ENCODE peak calls at places on chromosome 4, in four cellular contexts. J is GM12878, E is WTC11, B is K562. M is an unnamed sample.

GRCh38 chr4:58061967-58062366 is 951.8 kb upstream of the IGFBP7 start:
- DNase-seq in J (no peak), E (no peak), B (no peak), M (no peak)

GRCh38 chr4:9944431-9945425 is 76.6 kb downstream of the SLC2A9 start:
- DNase-seq in J (no peak), E (no peak), B (no peak), M (no peak)

GRCh38 chr4:132114885-132115284 is 1034.2 kb upstream of the PCDH10 start:
- DNase-seq in J (no peak), E (no peak), B (no peak), M (no peak)

GRCh38 chr4:47510506-47511143 is 25.6 kb downstream of the ATP10D start:
- DNase-seq in J (peak), E (no peak), B (no peak), M (no peak)

GRCh38 chr4:108060686-108061321 is 71.1 kb downstream of the HADH start:
- DNase-seq in J (no peak), E (no peak), B (no peak), M (no peak)

GRCh38 chr4:169225812-169226211 is 44.9 kb downstream of the SH3RF1 start:
- DNase-seq in J (no peak), E (no peak), B (no peak), M (no peak)

GRCh38 chr4:185209031-185209851 is at the start of gene SNX25:
- DNase-seq in J (no peak), E (peak), B (peak), M (peak)

GRCh38 chr4:25118096-25118495 is 42.2 kb downstream of the SEPSECS start:
- DNase-seq in J (no peak), E (no peak), B (no peak), M (no peak)

GRCh38 chr4:115119804-115120352 is 6.5 kb upstream of the NDST4 start:
- DNase-seq in J (no peak), E (no peak), B (no peak), M (no peak)

GRCh38 chr4:24370421-24370820 is 213.9 kb downstream of the DHX15 start:
- DNase-seq in J (no peak), E (no peak), B (no peak), M (no peak)

GRCh38 chr4:84644087-84644486 is 61.2 kb downstream of the CDS1 start:
- DNase-seq in J (no peak), E (no peak), B (no peak), M (no peak)

GRCh38 chr4:1812720-1813119 is 19.6 kb downstream of the FGFR3 start:
- DNase-seq in J (no peak), E (no peak), B (no peak), M (no peak)

GRCh38 chr4:73208376-73208775 is 50.2 kb downstream of the ANKRD17 start:
- DNase-seq in J (no peak), E (no peak), B (no peak), M (no peak)

GRCh38 chr4:122917731-122918130 is 4.7 kb downstream of the NUDT6 start:
- DNase-seq in J (no peak), E (no peak), B (no peak), M (no peak)

GRCh38 chr4:182144621-182145359 is 98.4 kb upstream of the TENM3 start:
- DNase-seq in J (no peak), E (peak), B (no peak), M (peak)

GRCh38 chr4:65592089-65592488 is 78.2 kb downstream of the EPHA5 start:
- DNase-seq in J (no peak), E (peak), B (no peak), M (no peak)

GRCh38 chr4:177411996-177412395 is 30.2 kb downstream of the AGA start:
- DNase-seq in J (no peak), E (no peak), B (no peak), M (no peak)

GRCh38 chr4:30719363-30720020 is 677 bp upstream of the PCDH7 start:
- DNase-seq in J (no peak), E (peak), B (no peak), M (peak)

GRCh38 chr4:87032884-87033533 is 98.2 kb downstream of the AFF1 start:
- DNase-seq in J (no peak), E (no peak), B (no peak), M (no peak)

GRCh38 chr4:122874194-122874593 is 47.6 kb downstream of the FGF2 start:
- DNase-seq in J (no peak), E (no peak), B (peak), M (no peak)

GRCh38 chr4:16082424-16083216 is 1.2 kb downstream of the PROM1 start:
- DNase-seq in J (no peak), E (peak), B (no peak), M (peak)

GRCh38 chr4:7052923-7053715 is 9.9 kb downstream of the TADA2B start:
- DNase-seq in J (no peak), E (no peak), B (no peak), M (no peak)

GRCh38 chr4:13626492-13627184 is 887 bp downstream of the BOD1L1 start:
- DNase-seq in J (no peak), E (no peak), B (peak), M (no peak)

GRCh38 chr4:13627606-13628301 is at the start of gene BOD1L1:
- DNase-seq in J (peak), E (peak), B (peak), M (peak)

DNA sequence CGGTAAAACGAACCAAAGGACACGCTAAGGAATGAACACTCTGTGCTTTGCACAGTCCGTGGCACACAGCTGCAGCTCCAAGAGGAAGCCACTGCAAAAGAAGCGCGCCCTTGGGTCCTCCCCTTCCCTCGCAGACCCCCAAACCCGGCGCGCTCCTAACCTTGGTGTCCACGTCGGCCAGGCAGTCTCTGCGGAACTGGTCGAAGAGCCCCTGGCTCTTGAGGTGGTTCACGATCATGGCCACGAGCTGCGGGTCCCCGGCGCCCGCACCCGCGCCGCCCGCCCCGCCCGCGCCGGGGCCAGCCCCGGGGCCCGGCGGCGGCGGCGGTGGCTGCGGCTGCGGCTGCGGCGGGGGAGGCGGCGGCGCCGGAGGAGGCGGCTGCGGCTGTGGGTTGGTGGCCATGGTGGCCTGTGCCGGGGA is 330 bp downstream of the BOD1L1 start:
- DNase-seq in J (no peak), E (peak), B (peak), M (no peak)
- TF ChIP-seq USF1 in J (no peak), E (no peak), B (no peak), M (no peak)

GRCh38 chr4:124276461-124276860 is 436.1 kb downstream of the ANKRD50 start:
- DNase-seq in J (no peak), E (no peak), B (no peak), M (no peak)
- TF ChIP-seq MAX in J (no peak), E (no peak), B (no peak), M (no peak)

DNA sequence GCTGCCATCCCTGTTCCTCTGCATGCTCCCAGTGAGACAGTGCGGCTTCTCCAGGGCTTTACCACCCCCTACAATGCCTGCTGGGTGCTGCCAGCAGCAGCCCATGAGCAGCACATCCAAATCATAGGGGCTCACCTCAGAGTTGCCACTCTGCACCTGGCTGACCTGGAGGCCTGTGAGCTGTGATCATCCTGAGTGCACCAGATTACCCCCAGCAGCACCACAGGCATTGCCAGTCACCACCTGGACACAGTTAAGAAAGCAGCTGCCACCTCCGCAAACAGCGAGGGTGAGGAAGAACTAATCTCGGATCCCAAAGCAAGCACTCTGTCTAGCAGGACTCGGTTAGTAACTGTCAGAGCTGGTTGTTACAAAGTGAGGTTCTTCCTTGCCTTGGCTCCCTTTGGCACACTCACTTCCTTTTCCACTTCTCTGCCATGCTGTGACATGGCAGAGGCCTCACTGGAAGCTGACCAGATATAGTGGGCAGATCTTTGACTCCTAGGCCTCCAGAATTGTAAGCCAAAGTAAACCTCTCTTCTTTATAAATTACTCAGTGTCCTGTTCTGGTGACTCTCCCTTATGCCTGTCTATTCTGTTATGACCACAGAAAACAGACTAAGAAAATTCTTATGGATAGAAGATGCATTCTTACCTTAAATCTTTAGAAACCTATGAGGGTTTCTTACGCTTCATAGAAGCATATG is 25.2 kb downstream of the LRIT3 start:
- DNase-seq in J (no peak), E (no peak), B (no peak), M (no peak)
- TF ChIP-seq USF1 in J (no peak), E (no peak), B (no peak), M (no peak)

GRCh38 chr4:3407930-3408792 is 33.6 kb upstream of the HGFAC start:
- DNase-seq in J (no peak), E (no peak), B (no peak), M (no peak)
- TF ChIP-seq MAX in J (no peak), E (no peak), B (no peak), M (no peak)

GRCh38 chr4:153640476-153640802 is 43.6 kb upstream of the TLR2 start:
- DNase-seq in J (no peak), E (no peak), B (no peak), M (no peak)

GRCh38 chr4:153641532-153641931 is 42.5 kb upstream of the TLR2 start:
- DNase-seq in J (no peak), E (no peak), B (no peak), M (no peak)

GRCh38 chr4:153639556-153640475 is 44.3 kb upstream of the TLR2 start:
- DNase-seq in J (no peak), E (no peak), B (no peak), M (no peak)

GRCh38 chr4:153645183-153645582 is 38.9 kb upstream of the TLR2 start:
- DNase-seq in J (no peak), E (peak), B (peak), M (no peak)

GRCh38 chr4:153643406-153644016 is 40.6 kb upstream of the TLR2 start:
- DNase-seq in J (peak), E (no peak), B (peak), M (peak)
- TF ChIP-seq USF1 in J (no peak), E (no peak), B (no peak), M (no peak)

GRCh38 chr4:78534286-78534955 is 17.1 kb upstream of the ANXA3 start:
- DNase-seq in J (no peak), E (no peak), B (no peak), M (no peak)
- TF ChIP-seq MAX in J (no peak), E (no peak), B (no peak), M (no peak)

GRCh38 chr4:75895744-75896314 is 6.4 kb downstream of the PPEF2 start:
- DNase-seq in J (no peak), E (no peak), B (peak), M (peak)
- TF ChIP-seq USF1 in J (no peak), E (no peak), B (no peak), M (no peak)

GRCh38 chr4:173213296-173213695 is 44.7 kb downstream of the GALNT7 start:
- DNase-seq in J (no peak), E (no peak), B (no peak), M (no peak)

GRCh38 chr4:173214231-173214630 is 45.6 kb downstream of the GALNT7 start:
- DNase-seq in J (no peak), E (no peak), B (peak), M (no peak)

GRCh38 chr4:173212379-173212778 is 43.8 kb downstream of the GALNT7 start:
- DNase-seq in J (no peak), E (no peak), B (no peak), M (no peak)

GRCh38 chr4:173217075-173217474 is 48.5 kb downstream of the GALNT7 start:
- DNase-seq in J (no peak), E (no peak), B (no peak), M (no peak)

DNA sequence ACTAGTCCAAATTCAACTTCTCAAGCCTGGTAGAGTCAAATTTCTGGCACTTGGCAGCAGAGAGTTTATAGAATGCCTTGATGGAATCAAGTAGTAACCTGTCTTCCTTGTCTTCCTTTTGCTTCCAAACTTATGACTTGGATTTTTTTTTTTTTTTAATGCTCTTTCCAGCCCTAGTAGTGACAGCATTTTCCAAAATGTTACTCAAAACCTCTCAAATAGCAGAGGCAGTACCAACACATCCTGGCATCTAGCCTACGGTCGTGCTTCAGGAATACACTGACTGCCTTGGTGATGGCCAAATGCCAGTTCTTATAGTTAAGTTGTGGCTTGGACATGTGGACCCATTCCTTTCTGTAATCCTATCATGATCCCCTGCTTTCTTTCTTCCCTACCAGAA is 46.0 kb downstream of the GALNT7 start:
- DNase-seq in J (no peak), E (no peak), B (no peak), M (no peak)
- TF ChIP-seq MAX in J (no peak), E (no peak), B (no peak), M (no peak)

GRCh38 chr4:175929441-175929840 is 117.4 kb upstream of the GPM6A start:
- DNase-seq in J (no peak), E (no peak), B (no peak), M (no peak)
- TF ChIP-seq USF1 in J (no peak), E (no peak), B (no peak), M (no peak)

M was measured in SK-N-SH.